ENCODE peak calls at places on chromosomes 16 and 17, in seven cellular contexts. D, W, Q, J, I, L and X are unnamed samples.

GRCh38 chr16:14308357-14308723 is 237.2 kb downstream of the MRTFB start:
- DNase-seq in J (no peak), D (no peak), L (peak), W (no peak), Q (no peak), I (no peak), X (no peak)

GRCh38 chr16:10565167-10565566 is 15.2 kb downstream of the EMP2 start:
- DNase-seq in J (no peak), I (no peak), Q (no peak), D (peak), W (no peak), L (no peak), X (no peak)

GRCh38 chr16:29958756-29959155 is 3.1 kb upstream of the TMEM219 start:
- DNase-seq in I (no peak), J (no peak), D (no peak), L (no peak), Q (no peak), W (no peak), X (no peak)

GRCh38 chr16:24754543-24754942 is 25.1 kb downstream of the TNRC6A start:
- DNase-seq in J (no peak), D (no peak), L (no peak), W (no peak), I (no peak), Q (no peak), X (no peak)

GRCh38 chr17:21392257-21392656 is 16.1 kb downstream of the KCNJ12 start:
- DNase-seq in W (no peak), J (no peak), D (no peak), I (no peak), L (no peak), Q (no peak), X (no peak)

GRCh38 chr17:37884516-37884915 is 39.7 kb upstream of the TBC1D3K start:
- DNase-seq in W (no peak), Q (no peak), D (no peak), L (no peak), J (no peak), I (no peak), X (no peak)

GRCh38 chr16:56327071-56327928 is 98.0 kb downstream of the AMFR start:
- DNase-seq in D (no peak), W (no peak), Q (no peak), L (no peak), I (no peak), J (no peak), X (no peak)

GRCh38 chr16:70760221-70760620 is 40.7 kb downstream of the VAC14 start:
- DNase-seq in I (no peak), D (no peak), J (no peak), W (no peak), Q (no peak), L (no peak), X (no peak)

GRCh38 chr17:46264456-46265198 is 30.3 kb upstream of the LRRC37A start:
- DNase-seq in L (no peak), W (no peak), D (peak), I (no peak), Q (no peak), J (no peak), X (peak)

GRCh38 chr17:67582632-67583230 is 135.0 kb upstream of the NOL11 start:
- DNase-seq in Q (no peak), J (no peak), L (no peak), I (peak), W (no peak), D (peak), X (peak)

GRCh38 chr17:39808409-39808997 is 55.6 kb downstream of the IKZF3 start:
- DNase-seq in W (no peak), D (no peak), Q (no peak), J (no peak), L (no peak), I (peak), X (no peak)

GRCh38 chr17:6749519-6749918 is 6.3 kb upstream of the XAF1 start:
- DNase-seq in Q (no peak), D (peak), L (peak), W (no peak), I (no peak), J (no peak), X (no peak)

GRCh38 chr16:84643677-84644076 is 4.6 kb upstream of the KLHL36 start:
- DNase-seq in L (peak), J (no peak), I (no peak), Q (no peak), D (no peak), W (no peak), X (no peak)

GRCh38 chr17:11331790-11332526 is 90.9 kb downstream of the SHISA6 start:
- DNase-seq in L (no peak), I (no peak), Q (no peak), J (no peak), W (no peak), D (no peak), X (no peak)

GRCh38 chr16:76681296-76681695 is 404.1 kb downstream of the CNTNAP4 start:
- DNase-seq in L (no peak), J (no peak), D (no peak), W (no peak), Q (no peak), I (no peak), X (no peak)

GRCh38 chr17:49234509-49235080 is 4.0 kb upstream of the PHOSPHO1 start:
- DNase-seq in I (no peak), J (no peak), D (no peak), L (no peak), W (no peak), Q (no peak), X (no peak)

GRCh38 chr16:2089676-2090480 is 42.1 kb downstream of the TSC2 start:
- DNase-seq in W (no peak), J (no peak), D (no peak), Q (no peak), L (no peak), I (no peak), X (no peak)

GRCh38 chr17:82370471-82371332 is 863 bp upstream of the UTS2R start:
- DNase-seq in J (no peak), Q (no peak), L (peak), D (no peak), W (no peak), I (no peak), X (no peak)

GRCh38 chr17:82365586-82366295 is 5.8 kb upstream of the UTS2R start:
- DNase-seq in D (no peak), W (no peak), I (no peak), Q (no peak), J (no peak), L (no peak), X (no peak)

GRCh38 chr17:82367724-82368524 is 3.6 kb upstream of the UTS2R start:
- DNase-seq in L (peak), D (no peak), J (no peak), Q (no peak), I (no peak), W (no peak), X (no peak)

GRCh38 chr17:82369211-82369610 is 2.4 kb upstream of the UTS2R start:
- DNase-seq in D (no peak), L (no peak), J (no peak), Q (no peak), I (no peak), W (no peak), X (no peak)

GRCh38 chr17:82366749-82367148 is 4.8 kb upstream of the UTS2R start:
- DNase-seq in D (no peak), Q (no peak), I (no peak), W (no peak), L (no peak), J (no peak), X (no peak)
- H3K4me3 ChIP-seq in D (no peak), Q (no peak), I (no peak), W (no peak), L (peak), J (no peak), X (no peak)

GRCh38 chr17:10105513-10106001 is 92.8 kb downstream of the GAS7 start:
- DNase-seq in J (peak), W (no peak), I (no peak), Q (no peak), D (peak), L (no peak), X (no peak)

GRCh38 chr17:10106067-10106466 is 92.3 kb downstream of the GAS7 start:
- DNase-seq in Q (no peak), J (no peak), I (no peak), W (no peak), D (no peak), L (no peak), X (no peak)

GRCh38 chr17:10107320-10108165 is 90.9 kb downstream of the GAS7 start:
- DNase-seq in J (peak), D (no peak), L (no peak), Q (no peak), I (no peak), W (no peak), X (no peak)

GRCh38 chr17:10111907-10112452 is 86.4 kb downstream of the GAS7 start:
- DNase-seq in D (no peak), J (no peak), W (no peak), L (no peak), Q (no peak), I (no peak), X (no peak)

DNA sequence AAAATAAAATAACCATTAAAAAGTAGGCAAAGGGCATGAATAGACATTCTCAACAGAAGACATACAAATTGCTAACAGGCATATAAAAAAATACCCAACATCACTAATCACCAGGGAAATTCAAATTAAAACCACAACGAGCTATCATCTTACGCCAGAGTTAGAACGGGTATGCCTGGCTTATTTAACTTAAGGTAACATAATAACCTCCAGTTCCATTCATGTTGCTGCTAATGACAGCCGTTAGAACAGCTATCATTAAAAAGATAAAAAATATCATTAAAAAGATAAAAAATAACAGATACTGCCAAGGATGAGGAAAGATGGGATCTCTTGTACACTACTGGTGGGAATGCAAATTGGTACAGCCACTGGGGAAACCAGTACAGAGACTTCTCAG is 89.3 kb downstream of the GAS7 start:
- DNase-seq in W (no peak), Q (no peak), D (no peak), L (no peak), J (no peak), I (no peak), X (no peak)
- TF ChIP-seq CTCF in W (no peak), Q (no peak), D (no peak), L (no peak), J (peak), I (no peak), X (no peak)

GRCh38 chr16:49860593-49860992 is 4.7 kb upstream of the ZNF423 start:
- DNase-seq in J (no peak), I (no peak), W (no peak), D (no peak), Q (no peak), L (no peak), X (no peak)

GRCh38 chr16:49858200-49859129 is 2.6 kb upstream of the ZNF423 start:
- DNase-seq in J (peak), I (no peak), D (peak), W (no peak), Q (no peak), L (no peak), X (no peak)

GRCh38 chr16:49861299-49861698 is 5.4 kb upstream of the ZNF423 start:
- DNase-seq in D (no peak), L (no peak), J (no peak), W (no peak), I (no peak), Q (no peak), X (no peak)

GRCh38 chr16:49857423-49858181 is 1.7 kb upstream of the ZNF423 start:
- DNase-seq in Q (peak), J (peak), W (no peak), I (no peak), L (peak), D (peak), X (no peak)

GRCh38 chr16:49859139-49859947 is 3.4 kb upstream of the ZNF423 start:
- DNase-seq in W (no peak), D (peak), Q (no peak), J (peak), L (no peak), I (no peak), X (no peak)
- H3K4me3 ChIP-seq in W (peak), D (peak), Q (no peak), J (peak), L (peak), I (peak), X (no peak)

DNA sequence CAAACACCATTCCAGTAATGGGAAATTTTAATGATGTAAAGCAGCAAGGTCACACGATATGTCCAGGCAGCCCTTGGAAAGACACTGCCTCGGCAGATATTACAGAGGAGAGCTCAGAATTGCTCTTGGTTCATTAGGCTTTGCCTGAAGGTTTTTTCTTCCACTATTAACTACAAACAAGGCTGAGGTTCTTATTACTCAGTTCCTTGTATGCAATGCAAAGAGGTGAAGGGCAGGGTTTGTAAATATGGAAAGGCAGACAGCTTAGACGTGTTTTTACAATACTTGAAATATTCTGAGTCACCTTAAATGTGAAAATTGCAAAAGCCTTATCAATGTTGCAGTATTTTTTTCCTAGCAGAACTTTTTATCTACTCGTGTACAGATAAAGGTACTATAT is 200.7 kb upstream of the PMFBP1 start:
- DNase-seq in J (no peak), W (no peak), Q (no peak), D (peak), L (no peak), I (no peak), X (no peak)
- TF ChIP-seq CTCF in J (no peak), W (no peak), Q (no peak), D (no peak), L (no peak), I (no peak), X (no peak)